ENCODE peak calls at places on chromosomes 12 and 14, in six cellular contexts. One of them, this sample, is unnamed.

GRCh38 chr12:52436828-52437474 is 2.8 kb upstream of the KRT75 start:
- DNase-seq in transverse colon: no peak
- DNase-seq in heart left ventricle: no peak
- DNase-seq in heart right ventricle: no peak
- DNase-seq in neural progenitor cell: no peak
- DNase-seq in CD4-positive, CD25-positive, alpha-beta regulatory T cell: no peak
- DNase-seq in this sample: no peak

GRCh38 chr12:120847392-120848157 is 56.6 kb downstream of the SPPL3 start:
- DNase-seq in transverse colon: peak; percentile 18
- DNase-seq in heart left ventricle: no peak
- DNase-seq in heart right ventricle: no peak
- DNase-seq in neural progenitor cell: no peak
- DNase-seq in CD4-positive, CD25-positive, alpha-beta regulatory T cell: no peak
- DNase-seq in this sample: no peak

GRCh38 chr12:54688309-54689033 is 40.3 kb upstream of the DCD start:
- DNase-seq in transverse colon: no peak
- DNase-seq in heart left ventricle: no peak
- DNase-seq in heart right ventricle: no peak
- DNase-seq in neural progenitor cell: no peak
- DNase-seq in CD4-positive, CD25-positive, alpha-beta regulatory T cell: no peak
- DNase-seq in this sample: no peak

GRCh38 chr12:87870061-87870460 is 159.1 kb downstream of the C12orf50 start:
- DNase-seq in transverse colon: no peak
- DNase-seq in heart left ventricle: no peak
- DNase-seq in heart right ventricle: no peak
- DNase-seq in neural progenitor cell: no peak
- DNase-seq in CD4-positive, CD25-positive, alpha-beta regulatory T cell: no peak
- DNase-seq in this sample: no peak

GRCh38 chr12:28899951-28900350 is 249.1 kb upstream of the FAR2 start:
- DNase-seq in transverse colon: no peak
- DNase-seq in heart left ventricle: no peak
- DNase-seq in heart right ventricle: no peak
- DNase-seq in neural progenitor cell: no peak
- DNase-seq in CD4-positive, CD25-positive, alpha-beta regulatory T cell: no peak
- DNase-seq in this sample: no peak

GRCh38 chr12:12265571-12266388 is 1.1 kb downstream of the LRP6 start:
- DNase-seq in transverse colon: no peak
- DNase-seq in heart left ventricle: no peak
- DNase-seq in heart right ventricle: no peak
- DNase-seq in neural progenitor cell: no peak
- DNase-seq in CD4-positive, CD25-positive, alpha-beta regulatory T cell: peak; percentile 22
- DNase-seq in this sample: no peak

GRCh38 chr14:99732436-99733220 is 48.5 kb downstream of the CYP46A1 start:
- DNase-seq in transverse colon: peak; percentile 6
- DNase-seq in heart left ventricle: peak; percentile 19
- DNase-seq in heart right ventricle: peak; percentile 9
- DNase-seq in neural progenitor cell: no peak
- DNase-seq in CD4-positive, CD25-positive, alpha-beta regulatory T cell: no peak
- DNase-seq in this sample: no peak

GRCh38 chr12:59407799-59408198 is 188.0 kb upstream of the SLC16A7 start:
- DNase-seq in transverse colon: no peak
- DNase-seq in heart left ventricle: no peak
- DNase-seq in heart right ventricle: no peak
- DNase-seq in neural progenitor cell: no peak
- DNase-seq in CD4-positive, CD25-positive, alpha-beta regulatory T cell: no peak
- DNase-seq in this sample: no peak

GRCh38 chr12:100672075-100672592 is 98.7 kb downstream of the GAS2L3 start:
- DNase-seq in transverse colon: peak; percentile 15
- DNase-seq in heart left ventricle: no peak
- DNase-seq in heart right ventricle: no peak
- DNase-seq in neural progenitor cell: peak; percentile 43
- DNase-seq in CD4-positive, CD25-positive, alpha-beta regulatory T cell: peak; percentile 2
- DNase-seq in this sample: no peak

GRCh38 chr12:3483089-3483488 is 7.9 kb upstream of the PRMT8 start:
- DNase-seq in transverse colon: no peak
- DNase-seq in heart left ventricle: no peak
- DNase-seq in heart right ventricle: no peak
- DNase-seq in neural progenitor cell: no peak
- DNase-seq in CD4-positive, CD25-positive, alpha-beta regulatory T cell: no peak
- DNase-seq in this sample: no peak

GRCh38 chr12:117404940-117405339 is 43.5 kb upstream of the NOS1 start:
- DNase-seq in transverse colon: no peak
- DNase-seq in heart left ventricle: no peak
- DNase-seq in heart right ventricle: no peak
- DNase-seq in neural progenitor cell: no peak
- DNase-seq in CD4-positive, CD25-positive, alpha-beta regulatory T cell: no peak
- DNase-seq in this sample: no peak
- H3K9me3 ChIP-seq in transverse colon: no peaks in the 10 kb centered on the region
- H3K9me3 ChIP-seq in heart left ventricle: peaks cover 6% of the 10 kb centered on the region
- H3K9me3 ChIP-seq in heart right ventricle: peaks cover 8% of the 10 kb centered on the region
- H3K9me3 ChIP-seq in neural progenitor cell: no peaks in the 10 kb centered on the region
- H3K9me3 ChIP-seq in CD4-positive, CD25-positive, alpha-beta regulatory T cell: peaks cover 2% of the 10 kb centered on the region
- H3K9me3 ChIP-seq in this sample: peaks cover 4% of the 10 kb centered on the region

DNA sequence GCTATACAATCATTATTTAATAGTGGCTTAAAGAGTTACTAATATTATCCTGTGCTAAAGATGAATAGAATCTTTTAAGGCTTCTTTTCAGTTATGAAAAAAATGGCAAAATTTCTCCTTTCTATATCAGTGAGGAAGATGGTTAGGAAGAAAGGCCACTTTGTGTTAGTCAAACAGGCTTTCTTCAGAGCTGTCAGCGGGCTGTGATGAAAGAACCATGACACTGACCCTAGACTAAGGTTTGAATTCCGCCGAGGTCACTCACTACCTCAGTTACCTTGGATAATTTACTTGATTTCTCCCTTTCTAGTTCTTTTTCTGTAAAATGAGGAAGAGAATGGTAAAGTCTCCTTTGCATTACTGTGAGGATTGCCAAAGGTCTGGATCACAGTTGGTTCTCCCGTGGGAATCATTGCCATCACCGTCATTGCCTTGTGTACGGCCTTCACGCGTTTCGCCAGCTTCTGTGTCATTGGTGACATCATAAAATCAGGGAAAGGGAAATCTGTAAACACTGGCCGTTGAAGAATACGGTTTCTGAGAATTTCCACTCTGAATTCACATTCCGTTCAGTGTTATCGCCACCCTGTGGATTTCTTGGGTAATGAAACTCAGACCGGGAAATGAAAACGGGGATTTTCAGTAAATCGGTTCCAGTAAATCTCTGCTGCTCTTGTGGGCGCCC is 26.7 kb upstream of the YBX3 start:
- DNase-seq in transverse colon: peak; percentile 75
- DNase-seq in heart left ventricle: peak; percentile 68
- DNase-seq in heart right ventricle: peak; percentile 87
- DNase-seq in neural progenitor cell: peak; percentile 86
- DNase-seq in CD4-positive, CD25-positive, alpha-beta regulatory T cell: peak; percentile 83
- DNase-seq in this sample: peak; percentile 79
- H3K27ac ChIP-seq in transverse colon: peak overlapping the region; percentile 33
- H3K27ac ChIP-seq in heart left ventricle: no peak overlapping the region
- H3K27ac ChIP-seq in heart right ventricle: peak overlapping the region; percentile 38
- H3K27ac ChIP-seq in neural progenitor cell: no peak overlapping the region
- H3K27ac ChIP-seq in CD4-positive, CD25-positive, alpha-beta regulatory T cell: no peak overlapping the region
- H3K27ac ChIP-seq in this sample: peak overlapping the region; percentile 69

GRCh38 chr14:89688520-89688919 is 266.0 kb downstream of the EFCAB11 start:
- DNase-seq in transverse colon: no peak
- DNase-seq in heart left ventricle: no peak
- DNase-seq in heart right ventricle: no peak
- DNase-seq in neural progenitor cell: no peak
- DNase-seq in CD4-positive, CD25-positive, alpha-beta regulatory T cell: no peak
- DNase-seq in this sample: no peak
- H3K9me3 ChIP-seq in transverse colon: no peaks in the 10 kb centered on the region
- H3K9me3 ChIP-seq in heart left ventricle: peaks cover 6% of the 10 kb centered on the region
- H3K9me3 ChIP-seq in heart right ventricle: no peaks in the 10 kb centered on the region
- H3K9me3 ChIP-seq in neural progenitor cell: peaks cover 4% of the 10 kb centered on the region
- H3K9me3 ChIP-seq in CD4-positive, CD25-positive, alpha-beta regulatory T cell: no peaks in the 10 kb centered on the region
- H3K9me3 ChIP-seq in this sample: no peaks in the 10 kb centered on the region

DNA sequence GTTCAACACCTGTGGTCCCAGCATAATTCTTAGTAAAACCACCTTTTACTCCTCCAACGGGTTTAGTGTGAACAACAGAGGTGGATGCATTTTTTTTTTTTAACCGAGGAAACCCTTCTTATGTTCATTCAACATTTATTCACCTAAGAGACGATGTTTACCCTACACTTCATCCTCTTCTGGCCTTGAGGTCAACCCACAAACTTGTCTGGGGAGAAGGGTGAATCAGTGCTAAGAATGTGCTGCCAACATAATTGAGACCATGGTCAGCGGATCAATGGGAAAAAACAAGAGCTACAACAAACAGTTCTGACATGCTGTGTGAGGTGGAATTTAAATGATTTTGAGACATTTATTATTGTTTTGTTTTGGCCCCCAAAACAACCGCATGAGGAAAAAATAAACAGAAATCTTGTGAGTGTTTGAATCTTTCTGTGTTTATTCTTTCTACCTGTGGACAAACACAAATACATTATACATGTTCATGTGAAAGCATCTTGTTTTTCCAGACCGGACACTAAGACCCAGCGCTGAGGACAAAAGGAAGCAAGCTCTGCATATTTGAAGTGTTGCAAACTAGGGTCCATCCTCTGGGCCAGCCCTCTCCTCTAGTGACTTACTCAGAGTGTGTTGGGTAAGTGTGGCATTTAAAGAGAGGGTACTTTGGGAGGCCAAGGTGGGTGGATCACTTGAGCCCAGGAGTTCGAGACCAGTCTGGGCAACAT is 5.1 kb upstream of the USP30 start:
- DNase-seq in transverse colon: no peak
- DNase-seq in heart left ventricle: no peak
- DNase-seq in heart right ventricle: no peak
- DNase-seq in neural progenitor cell: no peak
- DNase-seq in CD4-positive, CD25-positive, alpha-beta regulatory T cell: no peak
- DNase-seq in this sample: no peak
- H3K27ac ChIP-seq in transverse colon: no peak overlapping the region
- H3K27ac ChIP-seq in heart left ventricle: no peak overlapping the region
- H3K27ac ChIP-seq in heart right ventricle: no peak overlapping the region
- H3K27ac ChIP-seq in neural progenitor cell: no peak overlapping the region
- H3K27ac ChIP-seq in CD4-positive, CD25-positive, alpha-beta regulatory T cell: no peak overlapping the region
- H3K27ac ChIP-seq in this sample: no peak overlapping the region

DNA sequence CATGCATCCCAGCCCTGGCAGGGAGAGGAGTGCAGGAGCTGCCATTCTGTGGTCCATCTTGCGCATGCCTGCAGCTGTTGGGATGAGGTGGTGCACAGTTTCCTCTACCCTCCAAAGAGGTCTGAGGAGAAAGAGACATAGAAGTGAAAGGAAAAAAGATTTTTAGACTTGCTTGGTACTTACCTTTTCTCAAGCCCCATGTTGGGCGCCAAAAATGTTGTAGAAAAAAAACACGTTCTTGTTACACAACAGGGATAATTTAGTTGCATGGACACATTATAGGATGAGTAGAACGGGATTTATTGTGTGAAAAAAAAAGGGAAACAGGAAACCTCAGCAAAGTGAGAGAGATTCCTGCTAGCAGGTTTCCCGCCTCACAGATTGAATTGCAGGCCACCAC is 244.4 kb upstream of the GARIN2 start:
- DNase-seq in transverse colon: no peak
- DNase-seq in heart left ventricle: no peak
- DNase-seq in heart right ventricle: no peak
- DNase-seq in neural progenitor cell: peak; percentile 35
- DNase-seq in CD4-positive, CD25-positive, alpha-beta regulatory T cell: peak; percentile 53
- DNase-seq in this sample: no peak
- H3K9me3 ChIP-seq in transverse colon: peaks cover 60% of the 10 kb centered on the region
- H3K9me3 ChIP-seq in heart left ventricle: peaks cover 82% of the 10 kb centered on the region
- H3K9me3 ChIP-seq in heart right ventricle: peaks cover 87% of the 10 kb centered on the region
- H3K9me3 ChIP-seq in neural progenitor cell: peaks cover 16% of the 10 kb centered on the region
- H3K9me3 ChIP-seq in CD4-positive, CD25-positive, alpha-beta regulatory T cell: peaks cover 51% of the 10 kb centered on the region
- H3K9me3 ChIP-seq in this sample: peaks cover 58% of the 10 kb centered on the region

This sample was measured in breast epithelium.